ENCODE peak calls at places on chromosomes 1 and 21, in nine cellular contexts. F is astrocyte of the spinal cord, X is lower leg skin, N is PC-3, G is omental fat pad, B is GM20000, W is MM.1S, M is GM12865, D is spleen. I is an unnamed sample.

GRCh38 chr1:151145158-151146071 is 1.0 kb downstream of the SEMA6C start:
- DNase-seq in W (no peak), B (no peak), F (no peak), N (no peak), X (peak), G (no peak), D (peak), M (no peak), I (no peak)

GRCh38 chr21:32457360-32457840 is 44.9 kb downstream of the EVA1C start:
- DNase-seq in W (no peak), N (peak), D (peak), F (no peak), G (no peak), X (peak), M (no peak), B (no peak), I (no peak)

GRCh38 chr1:166902279-166902678 is 26.2 kb upstream of the TADA1 start:
- DNase-seq in F (peak), D (no peak), N (peak), M (no peak), B (no peak), G (no peak), X (no peak), W (no peak), I (no peak)

GRCh38 chr1:15152318-15153183 is 996 bp upstream of the TMEM51 start:
- DNase-seq in F (peak), D (peak), N (peak), B (peak), G (peak), M (peak), W (peak), X (peak), I (peak)

GRCh38 chr1:215824245-215824644 is 257.1 kb downstream of the KCTD3 start:
- DNase-seq in G (no peak), F (peak), W (no peak), N (peak), D (no peak), X (no peak), B (no peak), M (peak), I (no peak)

GRCh38 chr21:45545236-45545570 is 3.0 kb upstream of the SLC19A1 start:
- DNase-seq in G (no peak), M (no peak), W (no peak), N (no peak), F (no peak), B (no peak), D (no peak), X (no peak), I (no peak)

GRCh38 chr1:184739796-184740195 is 14.9 kb downstream of the EDEM3 start:
- DNase-seq in D (no peak), F (no peak), G (no peak), M (no peak), X (no peak), W (no peak), B (no peak), N (no peak), I (no peak)

GRCh38 chr1:7331926-7332535 is 439.1 kb upstream of the VAMP3 start:
- DNase-seq in F (no peak), W (no peak), X (peak), N (peak), M (no peak), B (no peak), G (no peak), D (no peak), I (no peak)

GRCh38 chr1:208036918-208037567 is 126.1 kb upstream of the CD34 start:
- DNase-seq in W (no peak), M (no peak), X (no peak), N (no peak), G (no peak), F (no peak), B (no peak), D (no peak), I (no peak)

GRCh38 chr1:89104147-89104546 is 21.8 kb downstream of the GBP2 start:
- DNase-seq in X (no peak), B (no peak), W (no peak), D (no peak), M (no peak), F (no peak), N (no peak), G (no peak), I (no peak)

GRCh38 chr1:97668945-97669344 is 251.9 kb downstream of the DPYD start:
- DNase-seq in D (no peak), X (no peak), N (peak), F (peak), W (peak), G (no peak), M (peak), B (peak), I (no peak)

GRCh38 chr1:79745928-79746327 is 739.4 kb upstream of the ADGRL4 start:
- DNase-seq in G (no peak), M (no peak), W (no peak), B (no peak), X (no peak), D (no peak), F (peak), N (peak), I (no peak)

GRCh38 chr1:42736152-42736551 is 3.9 kb downstream of the CLDN19 start:
- DNase-seq in B (peak), N (peak), D (no peak), M (peak), W (no peak), G (no peak), F (no peak), X (peak), I (no peak)

GRCh38 chr1:231334079-231334666 is 3.5 kb downstream of the EXOC8 start:
- DNase-seq in W (no peak), D (no peak), N (no peak), M (peak), B (peak), F (no peak), X (no peak), G (no peak), I (peak)

GRCh38 chr1:205547932-205548827 is 43.7 kb downstream of the CDK18 start:
- DNase-seq in F (no peak), G (no peak), N (no peak), W (no peak), B (no peak), X (peak), D (no peak), M (no peak), I (no peak)

GRCh38 chr1:231407537-231408396 is 14.3 kb downstream of the EGLN1 start:
- DNase-seq in F (peak), D (no peak), W (no peak), B (no peak), X (no peak), N (peak), G (no peak), M (no peak), I (no peak)

GRCh38 chr1:34407140-34407539 is 230.4 kb downstream of the C1orf94 start:
- DNase-seq in M (no peak), D (no peak), F (no peak), B (no peak), W (no peak), G (no peak), N (peak), X (no peak), I (no peak)

GRCh38 chr1:50333595-50333974 is 89.7 kb downstream of the DMRTA2 start:
- DNase-seq in W (peak), N (peak), X (no peak), D (peak), G (no peak), F (peak), B (peak), M (peak), I (peak)
- TF ChIP-seq CTCF in W (peak), N (peak), X (no peak), D (no peak), G (no peak), F (peak), B (peak), M (peak), I (peak)

GRCh38 chr1:92080128-92080985 is at the start of gene BTBD8:
- DNase-seq in G (peak), D (peak), W (peak), X (peak), F (peak), M (peak), N (peak), B (peak), I (peak)
- TF ChIP-seq CTCF in G (no peak), D (no peak), W (no peak), X (no peak), F (no peak), M (no peak), N (no peak), B (no peak), I (no peak)

GRCh38 chr21:42429021-42429420 is 25.3 kb downstream of the UBASH3A start:
- DNase-seq in B (no peak), X (no peak), M (no peak), W (no peak), D (no peak), N (no peak), G (no peak), F (no peak), I (no peak)
- TF ChIP-seq CTCF in B (no peak), X (no peak), M (no peak), W (no peak), D (no peak), N (no peak), G (no peak), F (no peak), I (no peak)

DNA sequence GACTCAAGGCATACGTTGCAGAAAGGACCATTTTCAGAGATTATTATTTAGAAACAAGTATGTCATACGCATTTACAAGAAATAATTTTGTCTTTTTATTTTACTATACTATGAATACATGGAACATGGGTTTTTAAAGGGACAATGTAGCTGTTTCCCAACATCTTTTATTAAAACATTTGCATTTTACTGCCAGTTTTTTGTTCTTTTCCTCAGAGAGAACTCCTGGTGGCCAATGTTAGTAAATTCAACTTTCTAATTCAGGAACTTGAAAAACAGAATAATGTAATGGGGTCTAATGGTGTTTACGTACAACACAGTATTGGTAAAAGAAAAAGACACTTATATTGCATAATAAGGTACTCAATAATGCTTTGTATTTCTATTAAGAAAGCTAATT is 14.9 kb downstream of the PRDM2 start:
- DNase-seq in X (no peak), N (peak), M (no peak), D (no peak), G (no peak), W (no peak), B (no peak), F (no peak), I (no peak)
- TF ChIP-seq CTCF in X (no peak), N (peak), M (no peak), D (no peak), G (no peak), W (peak), B (no peak), F (peak), I (no peak)

GRCh38 chr1:221993444-221993948 is 251.6 kb upstream of the DUSP10 start:
- DNase-seq in D (no peak), M (no peak), B (no peak), N (no peak), G (no peak), X (no peak), F (no peak), W (no peak), I (no peak)
- TF ChIP-seq CTCF in D (no peak), M (no peak), B (no peak), N (peak), G (no peak), X (no peak), F (peak), W (no peak), I (no peak)

GRCh38 chr1:227901906-227902640 is 45.7 kb downstream of the WNT9A start:
- DNase-seq in N (peak), B (no peak), D (peak), M (no peak), F (peak), X (no peak), W (no peak), G (no peak), I (no peak)
- TF ChIP-seq CTCF in N (peak), B (no peak), D (no peak), M (no peak), F (peak), X (no peak), W (no peak), G (no peak), I (no peak)

GRCh38 chr1:241924080-241924808 is 33.3 kb upstream of the BECN2 start:
- DNase-seq in X (peak), W (no peak), M (no peak), D (no peak), N (no peak), G (no peak), F (no peak), B (no peak), I (no peak)
- TF ChIP-seq CTCF in X (no peak), W (no peak), M (no peak), D (no peak), N (no peak), G (no peak), F (no peak), B (no peak), I (no peak)

GRCh38 chr1:203776636-203777035 is 11.7 kb downstream of the LAX1 start:
- DNase-seq in G (no peak), F (no peak), N (peak), W (peak), X (no peak), M (no peak), B (no peak), D (no peak), I (no peak)
- TF ChIP-seq CTCF in G (no peak), F (peak), N (peak), W (peak), X (no peak), M (peak), B (no peak), D (no peak), I (peak)

DNA sequence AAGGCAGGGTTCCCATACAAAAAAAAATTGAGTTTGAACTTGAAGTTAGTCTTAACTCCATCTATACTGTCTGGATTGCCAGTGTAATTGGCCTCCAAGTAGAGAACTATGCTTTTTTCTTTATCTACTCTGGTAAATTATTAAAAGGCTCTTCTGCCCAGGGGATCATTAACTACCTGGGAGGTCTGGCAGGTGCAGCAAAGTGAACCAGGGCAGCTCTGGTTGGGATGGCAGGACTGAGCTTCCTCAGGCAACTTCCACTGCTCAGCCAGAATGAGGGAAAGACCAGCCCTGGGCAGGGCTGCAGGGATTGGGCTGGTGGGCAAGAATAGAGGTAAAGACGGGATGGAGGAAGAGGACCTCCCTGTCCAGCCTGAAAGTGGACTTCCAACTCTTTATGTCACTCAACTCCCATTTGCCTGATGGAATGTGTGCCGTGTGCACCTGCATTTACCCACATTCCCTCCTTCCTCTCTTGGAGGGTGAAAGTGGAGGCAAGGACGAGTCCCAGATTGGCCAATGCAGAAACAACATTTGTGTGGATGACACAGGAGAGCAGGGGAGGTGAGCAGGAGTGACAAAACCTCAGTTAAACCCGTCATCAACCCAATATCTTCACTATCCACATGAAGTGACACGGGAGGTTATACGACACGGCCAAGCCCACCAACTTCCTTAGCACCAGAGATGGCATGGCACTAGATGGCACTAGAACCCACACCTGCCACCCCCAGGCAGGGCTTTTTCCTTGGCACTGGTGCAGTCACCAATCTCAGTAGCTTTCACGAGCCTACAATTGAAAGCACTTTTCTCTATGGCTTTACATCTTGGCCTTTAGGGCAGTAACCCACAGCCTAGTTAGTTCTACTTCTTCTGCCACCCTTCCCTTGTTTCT is 25.2 kb downstream of the CCN1 start:
- DNase-seq in N (peak), X (no peak), M (no peak), G (no peak), B (no peak), D (no peak), W (no peak), F (no peak), I (no peak)
- TF ChIP-seq CTCF in N (peak), X (no peak), M (no peak), G (no peak), B (no peak), D (no peak), W (no peak), F (peak), I (no peak)

GRCh38 chr1:19684677-19685076 is 20.0 kb downstream of the HTR6 start:
- DNase-seq in X (no peak), N (no peak), F (no peak), G (no peak), M (no peak), D (no peak), W (no peak), B (no peak), I (no peak)

GRCh38 chr1:19682901-19683300 is 18.2 kb downstream of the HTR6 start:
- DNase-seq in W (no peak), X (no peak), F (no peak), M (no peak), B (no peak), G (no peak), D (no peak), N (no peak), I (no peak)

GRCh38 chr1:19683351-19683750 is 18.7 kb downstream of the HTR6 start:
- DNase-seq in G (no peak), M (no peak), B (no peak), D (no peak), F (no peak), N (no peak), X (no peak), W (no peak), I (no peak)

GRCh38 chr1:19680644-19681043 is 16.0 kb downstream of the HTR6 start:
- DNase-seq in G (no peak), M (no peak), D (no peak), W (no peak), F (no peak), N (no peak), X (no peak), B (no peak), I (no peak)

GRCh38 chr1:19682257-19682656 is 17.6 kb downstream of the HTR6 start:
- DNase-seq in B (no peak), F (peak), G (no peak), D (no peak), N (peak), W (no peak), M (no peak), X (no peak), I (no peak)
- TF ChIP-seq CTCF in B (no peak), F (no peak), G (no peak), D (no peak), N (no peak), W (no peak), M (no peak), X (no peak), I (no peak)